ENCODE peak calls at places on chromosomes 2 and 18, in four cellular contexts. M is right lobe of liver; K is naive thymus-derived CD4-positive, alpha-beta T cell; I is substantia nigra. P is an unnamed sample.

GRCh38 chr2:127957240-127957639 is 70.6 kb downstream of the SAP130 start:
- DNase-seq in I (no peak), K (no peak), M (no peak), P (no peak)

GRCh38 chr18:73279499-73279898 is 411.7 kb upstream of the NETO1 start:
- DNase-seq in I (no peak), K (no peak), M (no peak), P (peak)

GRCh38 chr18:13477147-13477683 is 249.1 kb downstream of the FAM210A start:
- DNase-seq in I (no peak), M (peak), K (no peak), P (no peak)

GRCh38 chr18:23178661-23179081 is 43.4 kb downstream of the CABLES1 start:
- DNase-seq in M (no peak), I (no peak), K (no peak), P (no peak)

GRCh38 chr2:68849579-68850030 is 21.6 kb downstream of the BMP10 start:
- DNase-seq in I (no peak), M (no peak), K (no peak), P (no peak)

GRCh38 chr2:196988599-196988998 is 62.1 kb upstream of the PGAP1 start:
- DNase-seq in M (no peak), I (no peak), K (no peak), P (no peak)

GRCh38 chr2:69667805-69668382 is 24.4 kb upstream of the AAK1 start:
- DNase-seq in I (no peak), M (no peak), K (no peak), P (no peak)

GRCh38 chr2:124877065-124877671 is 852.1 kb downstream of the CNTNAP5 start:
- DNase-seq in K (no peak), I (no peak), M (no peak), P (no peak)

GRCh38 chr2:29222381-29223179 is 107.4 kb downstream of the CLIP4 start:
- DNase-seq in I (no peak), K (no peak), M (peak), P (no peak)

GRCh38 chr2:172969171-172969570 is 106.5 kb upstream of the MAP3K20 start:
- DNase-seq in M (no peak), I (no peak), K (no peak), P (no peak)

GRCh38 chr2:228180126-228181097 is 1.1 kb downstream of the SPHKAP start:
- DNase-seq in I (no peak), M (no peak), K (no peak), P (peak)

GRCh38 chr18:74990563-74991081 is 218.3 kb downstream of the PTGR3 start:
- DNase-seq in M (no peak), I (no peak), K (no peak), P (no peak)

GRCh38 chr18:60692277-60692676 is 319.7 kb upstream of the MC4R start:
- DNase-seq in I (no peak), K (no peak), M (no peak), P (no peak)

GRCh38 chr2:100291152-100291970 is 30.9 kb downstream of the LONRF2 start:
- DNase-seq in M (no peak), K (no peak), I (no peak), P (no peak)

GRCh38 chr2:73104933-73105332 is 7.8 kb downstream of the RAB11FIP5 start:
- DNase-seq in I (no peak), M (peak), K (no peak), P (no peak)

GRCh38 chr2:55108456-55108855 is 58.2 kb upstream of the RTN4 start:
- DNase-seq in M (no peak), I (no peak), K (no peak), P (no peak)

GRCh38 chr2:71815701-71816100 is 332.0 kb downstream of the CYP26B1 start:
- DNase-seq in I (no peak), K (no peak), M (no peak), P (no peak)

GRCh38 chr2:135744761-135745314 is 3.2 kb downstream of the UBXN4 start:
- DNase-seq in M (no peak), I (no peak), K (peak), P (no peak)

GRCh38 chr2:205644018-205644417 is 38.3 kb upstream of the NRP2 start:
- DNase-seq in M (no peak), K (no peak), I (no peak), P (no peak)

GRCh38 chr2:116718451-116718850 is 1096.0 kb upstream of the DDX18 start:
- DNase-seq in K (no peak), I (no peak), M (no peak), P (no peak)

GRCh38 chr2:65722028-65722427 is 289.6 kb upstream of the SPRED2 start:
- DNase-seq in I (peak), M (peak), K (no peak), P (peak)

GRCh38 chr2:199764273-199764800 is 86.7 kb downstream of the FTCDNL1 start:
- DNase-seq in I (no peak), M (peak), K (no peak), P (no peak)

GRCh38 chr2:207812058-207812857 is 42.6 kb upstream of the FZD5 start:
- DNase-seq in M (no peak), K (no peak), I (no peak), P (no peak)

GRCh38 chr2:9474361-9475117 is at the start of gene IAH1:
- DNase-seq in K (peak), M (peak), I (peak), P (peak)

GRCh38 chr18:48806551-48807261 is 144.1 kb downstream of the SMAD7 start:
- DNase-seq in I (no peak), M (peak), K (peak), P (peak)

GRCh38 chr18:37299471-37300304 is 265.9 kb downstream of the CELF4 start:
- DNase-seq in I (peak), M (peak), K (no peak), P (peak)

GRCh38 chr2:163953390-163953907 is 217.6 kb upstream of the FIGN start:
- DNase-seq in K (no peak), M (no peak), I (no peak), P (no peak)

GRCh38 chr18:36662000-36662399 is 166.8 kb downstream of the TPGS2 start:
- DNase-seq in I (no peak), M (no peak), K (no peak), P (peak)

GRCh38 chr18:48749768-48750167 is 201.0 kb downstream of the SMAD7 start:
- DNase-seq in I (no peak), K (no peak), M (no peak), P (peak)

GRCh38 chr2:209771474-209772292 is at the start of gene UNC80:
- DNase-seq in K (peak), M (peak), I (peak), P (peak)

GRCh38 chr2:26274058-26274613 is 29.4 kb downstream of the HADHB start:
- DNase-seq in M (peak), I (peak), K (no peak), P (peak)

DNA sequence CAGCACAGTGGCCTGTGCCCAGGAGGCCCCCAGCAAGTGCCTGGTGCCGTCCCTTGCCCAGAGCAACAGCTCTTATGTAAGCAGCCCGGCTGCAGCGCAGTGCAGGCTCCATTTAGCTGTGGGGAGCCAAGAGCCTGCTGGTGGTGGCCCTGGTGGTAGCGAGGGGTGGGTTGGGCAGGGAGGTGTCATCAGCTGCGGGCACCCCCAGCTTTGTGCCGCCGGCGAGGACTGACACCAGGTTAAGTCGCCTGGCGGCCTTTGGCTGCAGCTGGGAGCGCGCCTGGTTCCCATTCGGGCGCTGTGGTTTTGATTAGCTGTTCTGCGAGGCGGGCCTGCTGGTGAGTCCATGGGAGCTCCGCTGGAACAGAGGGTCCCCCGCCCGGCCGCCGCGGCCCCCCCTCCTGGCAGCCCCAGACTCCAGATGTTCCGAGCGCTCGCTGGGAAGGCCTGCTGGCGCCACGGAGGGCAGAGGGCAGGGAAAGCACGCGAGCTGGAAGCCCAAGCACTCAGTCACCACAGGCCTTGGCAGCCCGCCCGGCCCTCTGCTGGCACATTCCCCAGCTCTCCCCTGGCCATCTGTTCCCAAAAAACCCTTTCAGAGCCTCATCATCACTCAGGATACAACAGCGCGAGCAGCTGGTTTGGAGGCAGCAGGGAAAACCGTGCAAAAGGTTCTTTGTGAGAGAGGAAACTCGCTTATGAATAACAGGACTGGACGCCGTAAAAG is 18.4 kb downstream of the ATOH8 start:
- DNase-seq in I (peak), M (peak), K (no peak), P (peak)
- H3K27ac ChIP-seq in I (peak), M (peak), K (no peak), P (peak)

GRCh38 chr2:23366720-23367119 is 18.3 kb upstream of the KLHL29 start:
- DNase-seq in M (no peak), I (no peak), K (no peak), P (no peak)

GRCh38 chr2:23363268-23363667 is 21.7 kb upstream of the KLHL29 start:
- DNase-seq in K (no peak), M (no peak), I (no peak), P (no peak)

GRCh38 chr2:23361185-23361584 is 23.8 kb upstream of the KLHL29 start:
- DNase-seq in K (no peak), I (no peak), M (no peak), P (no peak)

GRCh38 chr2:23360571-23361125 is 24.3 kb upstream of the KLHL29 start:
- DNase-seq in K (no peak), I (no peak), M (no peak), P (no peak)

DNA sequence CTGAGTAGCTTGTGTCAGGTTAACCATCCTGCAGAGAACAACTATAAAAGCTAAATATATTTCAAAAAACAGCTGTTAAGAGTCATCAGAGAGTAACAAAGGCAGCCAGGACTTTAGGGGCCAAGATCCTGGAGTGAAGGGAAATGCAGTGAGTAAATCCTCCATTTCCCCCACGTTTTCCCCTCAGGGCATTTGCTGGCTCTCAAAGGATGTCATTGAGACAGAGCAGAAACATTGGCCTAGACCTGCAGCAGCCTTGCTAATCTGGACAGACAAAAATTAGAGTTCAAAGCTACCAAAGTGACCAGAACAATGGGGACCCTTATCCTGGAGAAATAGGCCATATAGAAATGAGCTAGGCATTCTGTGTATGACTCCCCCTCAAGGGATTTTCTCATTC is 21.1 kb upstream of the KLHL29 start:
- DNase-seq in M (no peak), I (no peak), K (no peak), P (no peak)
- H3K27ac ChIP-seq in M (no peak), I (no peak), K (no peak), P (no peak)

GRCh38 chr18:29012874-29013273 is 835.9 kb upstream of the CDH2 start:
- DNase-seq in I (no peak), M (no peak), K (no peak), P (no peak)

GRCh38 chr18:29012364-29012763 is 835.4 kb upstream of the CDH2 start:
- DNase-seq in I (no peak), K (no peak), M (no peak), P (no peak)

GRCh38 chr18:29003194-29003593 is 826.3 kb upstream of the CDH2 start:
- DNase-seq in I (no peak), M (no peak), K (no peak), P (no peak)

GRCh38 chr18:29004921-29005320 is 828.0 kb upstream of the CDH2 start:
- DNase-seq in K (no peak), M (no peak), I (no peak), P (no peak)

DNA sequence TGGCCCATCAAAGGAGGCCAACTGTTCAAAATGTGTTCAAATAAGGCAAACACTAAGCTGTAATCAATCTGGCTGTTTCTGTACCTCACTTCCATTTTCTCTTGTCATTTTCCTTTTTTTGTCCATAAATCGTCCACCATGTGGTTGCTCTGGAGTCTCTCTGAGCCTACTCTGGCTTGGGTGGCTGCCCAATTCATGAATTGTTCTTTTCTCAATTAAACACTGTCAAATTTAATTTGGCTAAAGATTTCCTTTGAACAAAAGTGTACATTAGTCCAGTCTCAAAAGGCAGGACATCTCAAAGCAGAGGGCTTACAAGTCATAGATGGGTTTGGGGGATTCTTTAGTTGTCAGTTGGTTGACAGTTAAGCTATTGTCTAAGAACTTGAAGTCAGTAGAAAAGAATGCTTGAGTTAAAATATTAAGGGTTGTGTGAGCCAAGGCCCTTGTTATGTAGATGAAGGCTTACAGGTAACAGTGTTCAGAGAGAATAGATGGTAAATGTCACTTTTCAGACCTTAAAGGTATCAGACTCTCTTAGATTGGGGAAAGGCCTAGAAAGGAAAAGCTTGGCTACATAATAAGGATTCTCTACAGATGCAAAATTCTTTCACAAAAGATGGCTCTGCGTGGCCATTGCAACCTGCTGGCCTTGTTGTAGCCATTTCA is 831.2 kb upstream of the CDH2 start:
- DNase-seq in K (no peak), M (no peak), I (no peak), P (no peak)
- H3K27ac ChIP-seq in K (no peak), M (no peak), I (no peak), P (no peak)

DNA sequence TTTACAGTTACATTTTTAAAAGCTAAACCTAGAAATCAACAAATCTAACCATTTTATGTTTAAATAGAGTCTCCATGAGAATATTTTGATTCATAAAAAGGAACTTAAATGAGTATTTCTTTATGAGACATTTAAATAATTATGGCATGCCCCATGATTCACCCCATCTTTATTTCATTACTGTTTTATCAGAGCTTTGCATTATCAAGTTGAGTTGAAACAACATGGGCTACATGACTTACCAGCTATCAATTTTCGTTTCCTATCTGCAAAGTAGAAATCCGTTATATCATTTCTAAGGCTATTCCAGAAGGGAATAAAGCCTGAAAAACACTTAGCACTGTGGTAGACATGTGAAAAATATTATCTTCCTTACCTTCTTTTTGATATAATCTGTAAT is 161.5 kb downstream of the GALNT3 start:
- DNase-seq in M (no peak), I (no peak), K (no peak), P (no peak)
- H3K27ac ChIP-seq in M (no peak), I (no peak), K (no peak), P (no peak)